ENCODE peak calls at places on chromosomes 16 and 17, in ten cellular contexts. Z is AG09309, Q is psoas muscle, N is substantia nigra, B is H7, G is NCI-H510A, T is stomach, U is progenitor cell of endocrine pancreas, P is fibroblast of mammary gland, C is SHP77. E is an unnamed sample.

GRCh38 chr17:39699818-39700147 is at the start of gene ERBB2:
- DNase-seq in Z (peak), Q (peak), N (no peak), B (peak), G (no peak), T (peak), U (peak), P (peak), C (no peak), E (peak)

GRCh38 chr17:57480438-57481196 is 224.3 kb downstream of the MSI2 start:
- DNase-seq in Z (peak), Q (no peak), N (no peak), B (no peak), G (no peak), T (no peak), U (no peak), P (peak), C (no peak), E (no peak)

GRCh38 chr16:24671455-24671954 is 57.9 kb upstream of the TNRC6A start:
- DNase-seq in Z (no peak), Q (no peak), N (no peak), B (no peak), G (no peak), T (no peak), U (no peak), P (no peak), C (no peak), E (no peak)

GRCh38 chr16:27305839-27306442 is 7.8 kb upstream of the IL4R start:
- DNase-seq in Z (no peak), Q (no peak), N (no peak), B (no peak), G (no peak), T (no peak), U (no peak), P (no peak), C (no peak), E (no peak)

GRCh38 chr16:72532896-72533295 is 360.9 kb upstream of the PMFBP1 start:
- DNase-seq in Z (no peak), Q (no peak), N (no peak), B (no peak), G (no peak), T (no peak), U (no peak), P (no peak), C (no peak), E (no peak)

GRCh38 chr16:23071202-23072083 is 77.8 kb downstream of the USP31 start:
- DNase-seq in Z (peak), Q (peak), N (no peak), B (no peak), G (no peak), T (no peak), U (no peak), P (peak), C (no peak), E (no peak)

GRCh38 chr17:79478051-79478461 is 132.8 kb downstream of the RBFOX3 start:
- DNase-seq in Z (no peak), Q (no peak), N (no peak), B (no peak), G (no peak), T (no peak), U (no peak), P (no peak), C (no peak), E (no peak)

GRCh38 chr17:79183221-79184158 is 108.9 kb downstream of the ENGASE start:
- DNase-seq in Z (no peak), Q (no peak), N (no peak), B (peak), G (no peak), T (no peak), U (peak), P (no peak), C (no peak), E (no peak)

GRCh38 chr17:35588196-35588920 is 1.2 kb downstream of the AP2B1 start:
- DNase-seq in Z (no peak), Q (no peak), N (no peak), B (no peak), G (no peak), T (no peak), U (no peak), P (peak), C (no peak), E (no peak)

GRCh38 chr17:74295625-74296547 is 21.9 kb downstream of the DNAI2 start:
- DNase-seq in Z (no peak), Q (no peak), N (no peak), B (no peak), G (no peak), T (no peak), U (no peak), P (peak), C (no peak), E (no peak)

GRCh38 chr17:17073627-17074521 is 31.6 kb downstream of the MPRIP start:
- DNase-seq in Z (no peak), Q (no peak), N (no peak), B (no peak), G (no peak), T (no peak), U (no peak), P (peak), C (no peak), E (no peak)

GRCh38 chr16:3182608-3183444 is 5.2 kb upstream of the OR1F1 start:
- DNase-seq in Z (no peak), Q (no peak), N (no peak), B (peak), G (no peak), T (peak), U (no peak), P (peak), C (peak), E (peak)